ENCODE peak calls at places on chromosomes 13 and 19, in seven cellular contexts. M is Right ventricle myocardium superior; Z is astrocyte of the hippocampus; Y is thoracic aorta; V is OCI-M1; N is COR-L47; X is activated naive CD8-positive, alpha-beta T cell treated with anti-CD3 and anti-CD28 coated beads, Interleukin-2, amount 50 U/mL, for 24 hours. R is an unnamed sample.

GRCh38 chr13:112131740-112132113 is 64.8 kb downstream of the SOX1 start:
- DNase-seq in V (no peak), Z (peak), M (no peak), Y (no peak), N (peak), X (no peak), R (no peak)

GRCh38 chr13:49814551-49815270 is 22.2 kb upstream of the KPNA3 start:
- DNase-seq in V (no peak), Y (no peak), N (no peak), X (no peak), M (no peak), Z (no peak), R (no peak)

GRCh38 chr13:44715287-44716224 is 139.4 kb upstream of the TSC22D1 start:
- DNase-seq in X (no peak), Y (no peak), N (no peak), M (no peak), V (peak), Z (peak), R (no peak)

GRCh38 chr19:7500811-7501450 is 12.1 kb upstream of the PEX11G start:
- DNase-seq in M (no peak), Z (peak), X (peak), N (peak), Y (no peak), V (no peak), R (no peak)

GRCh38 chr19:33350538-33351309 is 22.8 kb upstream of the CEBPG start:
- DNase-seq in Z (peak), N (no peak), X (no peak), V (no peak), Y (no peak), M (no peak), R (peak)

GRCh38 chr13:32087955-32088747 is 56.6 kb downstream of the FRY start:
- DNase-seq in Z (peak), X (no peak), M (no peak), V (no peak), Y (no peak), N (no peak), R (no peak)

GRCh38 chr13:48126944-48127814 is 32.3 kb upstream of the MED4 start:
- DNase-seq in N (peak), M (peak), X (no peak), Y (peak), Z (peak), V (peak), R (peak)

GRCh38 chr13:41386206-41386605 is 71.1 kb upstream of the RGCC start:
- DNase-seq in M (no peak), X (no peak), V (no peak), Z (no peak), N (no peak), Y (no peak), R (no peak)

GRCh38 chr19:50557009-50557613 is 11.1 kb downstream of the LRRC4B start:
- DNase-seq in N (no peak), Z (no peak), Y (no peak), X (no peak), M (no peak), V (peak), R (no peak)

GRCh38 chr19:54341295-54341694 is 2.3 kb upstream of the LILRA4 start:
- DNase-seq in M (no peak), V (no peak), N (no peak), X (no peak), Y (no peak), Z (no peak), R (no peak)

GRCh38 chr13:78603240-78603947 is at the start of gene POU4F1:
- DNase-seq in N (peak), Z (peak), V (peak), M (no peak), X (peak), Y (no peak), R (no peak)

GRCh38 chr13:102812616-102813287 is 13.8 kb downstream of the BIVM start:
- DNase-seq in M (no peak), Y (no peak), N (no peak), X (no peak), V (peak), Z (peak), R (no peak)

GRCh38 chr19:47786566-47786965 is 8.1 kb downstream of the SELENOW start:
- DNase-seq in Y (no peak), V (no peak), X (no peak), M (no peak), Z (no peak), N (no peak), R (no peak)

GRCh38 chr13:97559981-97560380 is 126.0 kb downstream of the RAP2A start:
- DNase-seq in N (no peak), Z (no peak), M (no peak), Y (no peak), V (no peak), X (no peak), R (no peak)

GRCh38 chr13:106536244-106537034 is 977 bp upstream of the EFNB2 start:
- DNase-seq in Y (peak), X (peak), V (peak), N (peak), M (peak), Z (peak), R (no peak)

GRCh38 chr19:40365613-40366401 is 17.3 kb downstream of the PLD3 start:
- DNase-seq in Y (no peak), V (peak), X (peak), M (peak), N (no peak), Z (peak), R (no peak)

GRCh38 chr19:43773725-43774102 is 7.1 kb downstream of the KCNN4 start:
- DNase-seq in Y (no peak), Z (no peak), M (no peak), X (no peak), V (no peak), N (no peak), R (no peak)

GRCh38 chr13:21061077-21061945 is at the start of gene LATS2:
- DNase-seq in X (peak), Z (peak), N (peak), Y (peak), V (peak), M (peak), R (peak)

GRCh38 chr13:68190826-68191225 is 960.7 kb upstream of the PCDH9 start:
- DNase-seq in Y (no peak), M (no peak), X (no peak), N (no peak), Z (peak), V (peak), R (no peak)

GRCh38 chr13:66657165-66657895 is 572.8 kb downstream of the PCDH9 start:
- DNase-seq in N (peak), X (no peak), Z (peak), M (peak), Y (no peak), V (no peak), R (peak)

GRCh38 chr13:97629601-97630272 is 195.8 kb downstream of the RAP2A start:
- DNase-seq in Z (no peak), M (no peak), Y (no peak), N (peak), X (no peak), V (no peak), R (no peak)

GRCh38 chr13:105918842-105919741 is 616.4 kb downstream of the EFNB2 start:
- DNase-seq in M (no peak), X (no peak), V (peak), N (no peak), Y (no peak), Z (peak), R (peak)

GRCh38 chr13:27273658-27274425 is 3.2 kb downstream of the RASL11A start:
- DNase-seq in Z (peak), N (no peak), X (no peak), M (no peak), Y (peak), V (no peak), R (no peak)